ENCODE peak calls at places on chromosomes 6 and 20, in five cellular contexts. C, U, Z, R and D are unnamed samples.

GRCh38 chr6:165850434-165851019 is 187.5 kb upstream of the PDE10A start:
- DNase-seq in C (peak; percentile 1), U (peak; percentile 78), Z (peak; percentile 69), R (peak; percentile 85), D (peak; percentile 29)

GRCh38 chr6:169702640-169703246 is 817 bp downstream of the C6orf120 start:
- DNase-seq in C (no peak), U (peak; percentile 34), Z (no peak), R (peak; percentile 76), D (no peak)

GRCh38 chr20:9301129-9302072 is 213.0 kb upstream of the LAMP5 start:
- DNase-seq in C (peak; percentile 63), U (no peak), Z (peak; percentile 55), R (no peak), D (no peak)

GRCh38 chr20:36887779-36888133 is 11.8 kb downstream of the TLDC2 start:
- DNase-seq in C (no peak), U (no peak), Z (peak; percentile 13), R (peak; percentile 23), D (no peak)

GRCh38 chr20:7926323-7926722 is 13.9 kb downstream of the HAO1 start:
- DNase-seq in C (no peak), U (no peak), Z (no peak), R (no peak), D (no peak)

GRCh38 chr20:35620818-35621559 is 5.4 kb downstream of the SPAG4 start:
- DNase-seq in C (no peak), U (no peak), Z (no peak), R (no peak), D (no peak)

GRCh38 chr6:46203388-46203787 is 32.6 kb upstream of the ENPP5 start:
- DNase-seq in C (no peak), U (no peak), Z (peak; percentile 28), R (no peak), D (no peak)

GRCh38 chr6:1910621-1911407 is 301.1 kb downstream of the FOXC1 start:
- DNase-seq in C (no peak), U (no peak), Z (no peak), R (no peak), D (no peak)

GRCh38 chr6:42390228-42390934 is 61.3 kb downstream of the TRERF1 start:
- DNase-seq in C (no peak), U (no peak), Z (no peak), R (no peak), D (peak; percentile 75)

GRCh38 chr6:134240664-134241431 is 77.1 kb downstream of the SGK1 start:
- DNase-seq in C (no peak), U (peak; percentile 52), Z (no peak), R (peak; percentile 82), D (peak; percentile 83)

GRCh38 chr6:142725024-142725770 is 219.8 kb downstream of the HIVEP2 start:
- DNase-seq in C (no peak), U (no peak), Z (no peak), R (no peak), D (no peak)

GRCh38 chr6:125811259-125811658 is 20.5 kb downstream of the NCOA7 start:
- DNase-seq in C (no peak), U (no peak), Z (no peak), R (no peak), D (no peak)

GRCh38 chr6:95083506-95083905 is 493.8 kb upstream of the MANEA start:
- DNase-seq in C (no peak), U (no peak), Z (no peak), R (peak; percentile 36), D (no peak)

GRCh38 chr6:126064994-126065401 is 78.7 kb downstream of the TRMT11 start:
- DNase-seq in C (no peak), U (peak; percentile 38), Z (no peak), R (no peak), D (no peak)

GRCh38 chr20:652611-653109 is 340 bp downstream of the SRXN1 start:
- DNase-seq in C (no peak), U (peak; percentile 33), Z (peak; percentile 45), R (peak; percentile 79), D (no peak)

GRCh38 chr6:138772596-138773176 is 883 bp upstream of the CCDC28A start:
- DNase-seq in C (no peak), U (no peak), Z (no peak), R (no peak), D (no peak)

GRCh38 chr20:3661060-3661820 is 2.0 kb downstream of the GFRA4 start:
- DNase-seq in C (no peak), U (no peak), Z (no peak), R (peak; percentile 61), D (no peak)
- H3K4me3 ChIP-seq in C (no peak overlapping the region), U (peak overlapping the region; percentile 23), Z (no peak overlapping the region), R (no peak overlapping the region), D (no peak overlapping the region)

GRCh38 chr6:27512525-27512924 is 39.6 kb upstream of the ZNF184 start:
- DNase-seq in C (no peak), U (no peak), Z (no peak), R (no peak), D (no peak)

GRCh38 chr6:27518881-27519795 is 46.2 kb upstream of the ZNF184 start:
- DNase-seq in C (peak; percentile 87), U (peak; percentile 46), Z (peak; percentile 95), R (peak; percentile 79), D (peak; percentile 63)

GRCh38 chr6:27517238-27517637 is 44.3 kb upstream of the ZNF184 start:
- DNase-seq in C (no peak), U (no peak), Z (no peak), R (no peak), D (no peak)

GRCh38 chr6:27517928-27518787 is 45.3 kb upstream of the ZNF184 start:
- DNase-seq in C (no peak), U (no peak), Z (no peak), R (no peak), D (no peak)

DNA sequence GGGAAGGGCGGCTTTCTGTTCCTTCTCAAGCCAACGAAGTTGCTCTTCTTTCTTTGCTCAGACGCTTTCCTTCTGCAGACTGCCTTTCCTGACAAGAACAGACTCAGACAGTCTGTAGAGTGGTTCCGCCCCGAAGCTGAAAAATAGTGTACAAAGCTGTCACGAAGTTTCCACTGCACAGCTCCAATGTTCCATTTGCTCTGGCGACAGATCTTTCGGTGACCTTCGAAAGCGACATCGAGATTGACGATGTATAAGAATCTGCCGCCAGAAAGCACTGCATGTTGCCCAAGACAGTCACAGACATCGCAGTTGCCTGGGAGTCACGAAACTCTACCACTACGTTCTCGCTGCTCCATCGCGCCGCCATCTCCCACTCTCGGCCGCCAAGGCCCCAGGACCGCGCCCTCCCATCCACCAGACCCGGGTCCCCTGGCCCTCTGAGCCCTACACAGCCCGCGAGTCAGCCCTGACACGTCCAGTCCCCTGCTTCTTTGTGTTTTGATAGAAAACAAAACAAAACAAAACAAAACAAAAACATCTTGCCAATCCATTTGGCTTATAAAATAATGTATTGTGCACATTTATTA is 42.1 kb upstream of the ZNF184 start:
- DNase-seq in C (no peak), U (no peak), Z (no peak), R (no peak), D (no peak)
- H3K4me3 ChIP-seq in C (no peak overlapping the region), U (no peak overlapping the region), Z (peak overlapping the region; percentile 35), R (peak overlapping the region; percentile 18), D (no peak overlapping the region)

GRCh38 chr6:26613717-26614683 is 17.2 kb downstream of the ABT1 start:
- DNase-seq in C (no peak), U (no peak), Z (no peak), R (no peak), D (no peak)
- H3K4me3 ChIP-seq in C (peak overlapping the region; percentile 26), U (peak overlapping the region; percentile 46), Z (no peak overlapping the region), R (peak overlapping the region; percentile 32), D (peak overlapping the region; percentile 30)

GRCh38 chr6:7110092-7110792 is 2.5 kb downstream of the RREB1 start:
- DNase-seq in C (no peak), U (no peak), Z (no peak), R (no peak), D (no peak)
- H3K4me3 ChIP-seq in C (peak overlapping the region; percentile 97), U (peak overlapping the region; percentile 91), Z (peak overlapping the region; percentile 98), R (peak overlapping the region; percentile 97), D (peak overlapping the region; percentile 53)